ENCODE peak calls at places on chromosomes 1 and 21, in six cellular contexts. One of them, this sample, is unnamed. For H3K27me3, the result is how much of the 10 kb centered on the place peaks cover.

GRCh38 chr1:161486806-161487482 is 18.3 kb upstream of the FCGR2A start:
- DNase-seq in K562: peak
- DNase-seq in transverse colon: peak
- DNase-seq in stomach: no peak
- DNase-seq in sigmoid colon: no peak
- DNase-seq in SK-N-SH: peak
- DNase-seq in this sample: no peak

GRCh38 chr1:173020138-173020742 is 30.5 kb downstream of the TNFSF18 start:
- DNase-seq in stomach: no peak
- DNase-seq in SK-N-SH: no peak
- DNase-seq in sigmoid colon: no peak
- DNase-seq in K562: no peak
- DNase-seq in transverse colon: no peak
- DNase-seq in this sample: no peak

GRCh38 chr1:115230281-115230680 is 107.8 kb downstream of the NGF start:
- DNase-seq in K562: no peak
- DNase-seq in stomach: no peak
- DNase-seq in SK-N-SH: no peak
- DNase-seq in sigmoid colon: no peak
- DNase-seq in transverse colon: no peak
- DNase-seq in this sample: no peak

GRCh38 chr1:156165083-156165482 is 11.7 kb downstream of the SEMA4A start:
- DNase-seq in SK-N-SH: no peak
- DNase-seq in sigmoid colon: no peak
- DNase-seq in K562: no peak
- DNase-seq in transverse colon: no peak
- DNase-seq in stomach: no peak
- DNase-seq in this sample: no peak

GRCh38 chr1:202643397-202644218 is 66.6 kb downstream of the SYT2 start:
- DNase-seq in sigmoid colon: no peak
- DNase-seq in K562: peak
- DNase-seq in transverse colon: peak
- DNase-seq in stomach: no peak
- DNase-seq in SK-N-SH: peak
- DNase-seq in this sample: no peak

GRCh38 chr1:157170677-157171515 is 32.7 kb upstream of the ETV3 start:
- DNase-seq in stomach: peak
- DNase-seq in K562: peak
- DNase-seq in transverse colon: peak
- DNase-seq in sigmoid colon: no peak
- DNase-seq in SK-N-SH: no peak
- DNase-seq in this sample: no peak

GRCh38 chr1:248823517-248824001 is 2.2 kb downstream of the SH3BP5L start:
- DNase-seq in sigmoid colon: no peak
- DNase-seq in K562: no peak
- DNase-seq in transverse colon: no peak
- DNase-seq in SK-N-SH: no peak
- DNase-seq in stomach: no peak
- DNase-seq in this sample: no peak

GRCh38 chr1:206753141-206753540 is 17.4 kb upstream of the IL19 start:
- DNase-seq in sigmoid colon: no peak
- DNase-seq in K562: no peak
- DNase-seq in transverse colon: no peak
- DNase-seq in SK-N-SH: no peak
- DNase-seq in stomach: no peak
- DNase-seq in this sample: no peak

GRCh38 chr1:15062479-15063099 is 91.0 kb upstream of the TMEM51 start:
- DNase-seq in K562: peak
- DNase-seq in SK-N-SH: peak
- DNase-seq in sigmoid colon: no peak
- DNase-seq in stomach: no peak
- DNase-seq in transverse colon: no peak
- DNase-seq in this sample: no peak

GRCh38 chr1:204466416-204467405 is 27.9 kb downstream of the PIK3C2B start:
- DNase-seq in sigmoid colon: no peak
- DNase-seq in K562: no peak
- DNase-seq in stomach: no peak
- DNase-seq in SK-N-SH: no peak
- DNase-seq in transverse colon: no peak
- DNase-seq in this sample: no peak

GRCh38 chr1:3779912-3780416 is 7.4 kb downstream of the SMIM1 start:
- DNase-seq in sigmoid colon: no peak
- DNase-seq in SK-N-SH: no peak
- DNase-seq in transverse colon: no peak
- DNase-seq in stomach: no peak
- DNase-seq in K562: no peak
- DNase-seq in this sample: no peak

GRCh38 chr1:229557913-229558414 is 543 bp downstream of the ABCB10 start:
- DNase-seq in sigmoid colon: peak
- DNase-seq in stomach: peak
- DNase-seq in K562: peak
- DNase-seq in transverse colon: peak
- DNase-seq in SK-N-SH: peak
- DNase-seq in this sample: no peak

GRCh38 chr1:77550135-77550534 is 132.3 kb downstream of the ZZZ3 start:
- DNase-seq in stomach: no peak
- DNase-seq in K562: no peak
- DNase-seq in transverse colon: no peak
- DNase-seq in sigmoid colon: no peak
- DNase-seq in SK-N-SH: no peak
- DNase-seq in this sample: no peak

GRCh38 chr1:41620365-41621169 is 136.1 kb upstream of the EDN2 start:
- DNase-seq in sigmoid colon: peak
- DNase-seq in SK-N-SH: no peak
- DNase-seq in K562: no peak
- DNase-seq in transverse colon: no peak
- DNase-seq in stomach: no peak
- DNase-seq in this sample: peak

GRCh38 chr1:200979574-200980451 is 43.7 kb downstream of the KIF21B start:
- DNase-seq in SK-N-SH: peak
- DNase-seq in sigmoid colon: no peak
- DNase-seq in transverse colon: peak
- DNase-seq in K562: peak
- DNase-seq in stomach: peak
- DNase-seq in this sample: no peak

GRCh38 chr21:26597981-26598380 is 24.9 kb upstream of the CYYR1 start:
- DNase-seq in SK-N-SH: no peak
- DNase-seq in K562: no peak
- DNase-seq in sigmoid colon: no peak
- DNase-seq in transverse colon: no peak
- DNase-seq in stomach: no peak
- DNase-seq in this sample: no peak

DNA sequence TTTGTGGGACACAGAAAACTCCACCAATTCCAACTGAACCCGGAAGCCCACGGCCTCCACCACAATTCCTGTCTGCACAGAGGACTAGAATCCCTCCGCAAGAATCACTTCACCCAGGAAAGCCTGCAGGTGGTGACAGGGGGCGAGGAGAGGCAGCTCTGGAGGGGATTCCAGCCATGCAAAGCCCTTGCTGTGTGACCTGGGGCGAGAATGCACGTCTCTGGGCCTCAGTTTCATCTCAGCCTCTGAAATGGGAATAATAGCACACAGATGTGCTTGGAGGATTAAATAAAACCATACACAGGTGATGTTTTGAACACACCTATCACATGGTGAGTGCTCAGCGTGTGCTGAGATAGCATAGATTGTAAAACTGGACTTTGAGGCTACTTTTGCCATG is 14.1 kb downstream of the FBXO2 start:
- DNase-seq in K562: no peak
- DNase-seq in transverse colon: no peak
- DNase-seq in SK-N-SH: no peak
- DNase-seq in sigmoid colon: no peak
- DNase-seq in stomach: no peak
- DNase-seq in this sample: no peak
- H3K27me3 ChIP-seq in K562: under half
- H3K27me3 ChIP-seq in transverse colon: under half
- H3K27me3 ChIP-seq in SK-N-SH: under half
- H3K27me3 ChIP-seq in sigmoid colon: under half
- H3K27me3 ChIP-seq in stomach: half or more
- H3K27me3 ChIP-seq in this sample: under half

DNA sequence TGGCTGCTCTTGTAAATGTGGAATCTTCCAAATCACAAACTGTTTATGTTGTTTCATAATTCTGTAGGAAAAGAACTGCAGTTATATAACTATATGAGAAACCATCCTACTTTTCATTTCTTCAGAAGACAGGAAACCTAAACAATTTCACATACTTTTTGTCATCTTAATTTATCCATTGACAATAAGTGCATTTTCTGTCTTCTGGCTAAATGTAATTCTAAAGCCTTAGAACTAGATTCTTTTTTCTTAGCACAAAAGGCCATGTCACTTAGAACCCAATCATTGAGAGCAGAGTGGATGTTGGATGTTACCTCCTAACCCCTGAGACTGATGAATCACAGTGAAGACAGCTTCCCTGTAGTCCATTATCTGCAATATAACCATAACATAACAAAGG is 410.2 kb upstream of the PRMT6 start:
- DNase-seq in sigmoid colon: no peak
- DNase-seq in SK-N-SH: no peak
- DNase-seq in K562: no peak
- DNase-seq in transverse colon: no peak
- DNase-seq in stomach: no peak
- DNase-seq in this sample: no peak
- TF ChIP-seq EP300 in sigmoid colon: no peak
- TF ChIP-seq EP300 in SK-N-SH: no peak
- TF ChIP-seq EP300 in K562: no peak
- TF ChIP-seq EP300 in transverse colon: no peak
- TF ChIP-seq EP300 in stomach: no peak
- TF ChIP-seq EP300 in this sample: no peak

GRCh38 chr1:234613128-234613875 is 3.3 kb upstream of the IRF2BP2 start:
- DNase-seq in K562: no peak
- DNase-seq in transverse colon: peak
- DNase-seq in sigmoid colon: no peak
- DNase-seq in stomach: no peak
- DNase-seq in SK-N-SH: no peak
- DNase-seq in this sample: peak
- TF ChIP-seq POLR2AphosphoS5 in K562: no peak
- TF ChIP-seq POLR2AphosphoS5 in transverse colon: peak
- TF ChIP-seq POLR2AphosphoS5 in sigmoid colon: peak
- TF ChIP-seq POLR2AphosphoS5 in stomach: no peak
- TF ChIP-seq POLR2AphosphoS5 in SK-N-SH: no peak
- TF ChIP-seq POLR2AphosphoS5 in this sample: peak

DNA sequence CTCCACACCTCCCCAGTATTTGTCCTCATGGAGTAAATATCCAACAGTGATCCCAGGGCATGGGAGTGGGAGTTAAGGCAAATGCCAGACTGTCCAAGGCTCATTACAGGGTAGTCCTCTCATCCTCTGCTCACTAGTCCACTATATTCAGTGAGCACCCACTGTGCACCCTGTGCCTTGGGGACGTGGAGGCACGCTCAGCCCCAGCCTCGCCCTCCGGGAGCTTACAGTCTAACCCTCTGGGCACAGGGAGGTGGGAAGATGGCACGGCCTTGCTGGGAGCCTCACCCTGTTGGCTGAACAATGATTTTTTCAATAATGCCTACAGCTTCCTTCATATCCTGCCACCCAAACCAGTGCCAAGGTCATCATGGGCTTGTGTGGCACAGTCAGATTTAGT is 2.8 kb downstream of the HES2 start:
- DNase-seq in sigmoid colon: no peak
- DNase-seq in transverse colon: no peak
- DNase-seq in SK-N-SH: no peak
- DNase-seq in K562: no peak
- DNase-seq in stomach: no peak
- DNase-seq in this sample: no peak
- H3K27me3 ChIP-seq in sigmoid colon: under half
- H3K27me3 ChIP-seq in transverse colon: half or more
- H3K27me3 ChIP-seq in SK-N-SH: under half
- H3K27me3 ChIP-seq in K562: half or more
- H3K27me3 ChIP-seq in stomach: half or more
- H3K27me3 ChIP-seq in this sample: half or more

GRCh38 chr1:8643542-8644536 is 173.6 kb downstream of the RERE start:
- DNase-seq in SK-N-SH: no peak
- DNase-seq in transverse colon: peak
- DNase-seq in K562: no peak
- DNase-seq in sigmoid colon: no peak
- DNase-seq in stomach: no peak
- DNase-seq in this sample: no peak
- TF ChIP-seq EP300 in SK-N-SH: no peak
- TF ChIP-seq EP300 in transverse colon: no peak
- TF ChIP-seq EP300 in K562: no peak
- TF ChIP-seq EP300 in sigmoid colon: no peak
- TF ChIP-seq EP300 in stomach: no peak
- TF ChIP-seq EP300 in this sample: no peak

GRCh38 chr1:56511323-56511722 is 68.0 kb downstream of the PLPP3 start:
- DNase-seq in K562: no peak
- DNase-seq in SK-N-SH: no peak
- DNase-seq in transverse colon: no peak
- DNase-seq in sigmoid colon: no peak
- DNase-seq in stomach: no peak
- DNase-seq in this sample: no peak

GRCh38 chr1:56510642-56511021 is 68.7 kb downstream of the PLPP3 start:
- DNase-seq in sigmoid colon: no peak
- DNase-seq in transverse colon: no peak
- DNase-seq in K562: no peak
- DNase-seq in SK-N-SH: no peak
- DNase-seq in stomach: no peak
- DNase-seq in this sample: no peak

GRCh38 chr1:56515898-56516538 is 63.3 kb downstream of the PLPP3 start:
- DNase-seq in K562: no peak
- DNase-seq in stomach: no peak
- DNase-seq in sigmoid colon: no peak
- DNase-seq in transverse colon: no peak
- DNase-seq in SK-N-SH: no peak
- DNase-seq in this sample: no peak

GRCh38 chr1:56509713-56510641 is 69.4 kb downstream of the PLPP3 start:
- DNase-seq in K562: peak
- DNase-seq in sigmoid colon: no peak
- DNase-seq in stomach: no peak
- DNase-seq in transverse colon: no peak
- DNase-seq in SK-N-SH: no peak
- DNase-seq in this sample: no peak

DNA sequence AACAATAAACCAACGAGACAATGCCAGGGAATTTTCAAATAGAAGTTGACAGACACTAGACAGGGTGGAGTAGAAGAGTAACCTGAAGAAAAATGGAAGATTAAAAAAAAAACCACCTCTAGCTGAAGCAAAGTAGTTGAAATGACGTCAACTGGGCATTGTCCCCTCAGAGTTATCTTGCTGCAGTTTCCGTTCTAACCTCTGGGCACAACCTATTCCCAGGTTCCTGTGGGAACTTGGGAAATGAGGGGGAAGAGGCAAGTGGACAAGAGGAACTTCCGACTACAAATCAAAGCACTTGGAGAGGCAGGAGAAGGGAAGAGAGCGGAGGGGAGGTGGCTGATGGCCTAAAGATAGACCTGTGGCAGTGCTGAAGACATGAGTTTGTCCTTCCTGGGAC is 66.3 kb downstream of the PLPP3 start:
- DNase-seq in SK-N-SH: no peak
- DNase-seq in sigmoid colon: no peak
- DNase-seq in stomach: no peak
- DNase-seq in transverse colon: no peak
- DNase-seq in K562: no peak
- DNase-seq in this sample: no peak
- TF ChIP-seq POLR2AphosphoS5 in SK-N-SH: no peak
- TF ChIP-seq POLR2AphosphoS5 in sigmoid colon: no peak
- TF ChIP-seq POLR2AphosphoS5 in stomach: peak
- TF ChIP-seq POLR2AphosphoS5 in transverse colon: no peak
- TF ChIP-seq POLR2AphosphoS5 in K562: no peak
- TF ChIP-seq POLR2AphosphoS5 in this sample: no peak